ENCODE peak calls at places on chromosomes 16 and 17, in five cellular contexts. K is HEK293T, W is GM12878, P is H1, G is NT2/D1. F is an unnamed sample.

GRCh38 chr16:77594798-77595625 is 127.3 kb upstream of the NUDT7 start:
- DNase-seq in K (no peak), W (no peak), P (no peak), G (no peak), F (no peak)

GRCh38 chr17:39080416-39081179 is 70.8 kb downstream of the PLXDC1 start:
- DNase-seq in K (no peak), W (no peak), P (no peak), G (no peak), F (no peak)

GRCh38 chr17:49944451-49944850 is 24.5 kb upstream of the DLX4 start:
- DNase-seq in K (no peak), W (no peak), P (no peak), G (no peak), F (no peak)

GRCh38 chr16:15792563-15792971 is 64.3 kb downstream of the MYH11 start:
- DNase-seq in K (no peak), W (no peak), P (no peak), G (no peak), F (no peak)

GRCh38 chr17:61015966-61016365 is 338.3 kb downstream of the BCAS3 start:
- DNase-seq in K (no peak), W (no peak), P (no peak), G (no peak), F (no peak)

GRCh38 chr17:50904522-50905459 is 38.6 kb upstream of the TOB1 start:
- DNase-seq in K (no peak), W (no peak), P (peak), G (no peak), F (peak)

GRCh38 chr16:26963109-26963508 is 103.6 kb upstream of the C16orf82 start:
- DNase-seq in K (peak), W (no peak), P (peak), G (peak), F (peak)

GRCh38 chr16:88359008-88359407 is 23.8 kb upstream of the ZNF469 start:
- DNase-seq in K (no peak), W (no peak), P (no peak), G (no peak), F (no peak)

GRCh38 chr17:80292557-80292956 is 31.9 kb downstream of the RNF213 start:
- DNase-seq in K (no peak), W (no peak), P (no peak), G (no peak), F (no peak)

GRCh38 chr16:28012031-28012445 is 51.5 kb downstream of the GSG1L start:
- DNase-seq in K (no peak), W (no peak), P (no peak), G (no peak), F (no peak)

GRCh38 chr16:73000020-73000906 is 47.7 kb downstream of the ZFHX3 start:
- DNase-seq in K (no peak), W (no peak), P (no peak), G (no peak), F (peak)

GRCh38 chr17:20122236-20122879 is 113.2 kb downstream of the SPECC1 start:
- DNase-seq in K (no peak), W (no peak), P (no peak), G (no peak), F (no peak)

GRCh38 chr16:48365601-48366164 is 19.5 kb downstream of the SIAH1 start:
- DNase-seq in K (peak), W (no peak), P (peak), G (peak), F (peak)

GRCh38 chr17:78390241-78391050 is 12.0 kb downstream of the PGS1 start:
- DNase-seq in K (peak), W (no peak), P (no peak), G (no peak), F (no peak)

GRCh38 chr16:53309457-53309856 is 124.8 kb upstream of the RBL2 start:
- DNase-seq in K (no peak), W (no peak), P (no peak), G (no peak), F (no peak)

GRCh38 chr16:89116341-89117238 is 22.9 kb downstream of the ACSF3 start:
- DNase-seq in K (no peak), W (no peak), P (no peak), G (no peak), F (no peak)

GRCh38 chr17:82876602-82877391 is 37.0 kb upstream of the ZNF750 start:
- DNase-seq in K (peak), W (no peak), P (no peak), G (no peak), F (peak)

GRCh38 chr16:68083861-68084503 is 1.2 kb upstream of the NFATC3 start:
- DNase-seq in K (no peak), W (no peak), P (no peak), G (no peak), F (peak)

GRCh38 chr16:2584742-2585650 is 47.2 kb downstream of the PDPK1 start:
- DNase-seq in K (no peak), W (no peak), P (no peak), G (no peak), F (no peak)

GRCh38 chr17:39929657-39930407 is 2.3 kb downstream of the LRRC3C start:
- DNase-seq in K (no peak), W (no peak), P (no peak), G (no peak), F (peak)

GRCh38 chr17:72340836-72341235 is 220.0 kb downstream of the SOX9 start:
- DNase-seq in K (no peak), W (no peak), P (no peak), G (no peak), F (peak)

GRCh38 chr17:72343911-72344310 is 223.1 kb downstream of the SOX9 start:
- DNase-seq in K (no peak), W (no peak), P (no peak), G (no peak), F (no peak)

GRCh38 chr17:72344613-72345012 is 223.8 kb downstream of the SOX9 start:
- DNase-seq in K (no peak), W (no peak), P (no peak), G (no peak), F (no peak)

GRCh38 chr17:72342061-72342460 is 221.2 kb downstream of the SOX9 start:
- DNase-seq in K (no peak), W (no peak), P (no peak), G (no peak), F (no peak)

DNA sequence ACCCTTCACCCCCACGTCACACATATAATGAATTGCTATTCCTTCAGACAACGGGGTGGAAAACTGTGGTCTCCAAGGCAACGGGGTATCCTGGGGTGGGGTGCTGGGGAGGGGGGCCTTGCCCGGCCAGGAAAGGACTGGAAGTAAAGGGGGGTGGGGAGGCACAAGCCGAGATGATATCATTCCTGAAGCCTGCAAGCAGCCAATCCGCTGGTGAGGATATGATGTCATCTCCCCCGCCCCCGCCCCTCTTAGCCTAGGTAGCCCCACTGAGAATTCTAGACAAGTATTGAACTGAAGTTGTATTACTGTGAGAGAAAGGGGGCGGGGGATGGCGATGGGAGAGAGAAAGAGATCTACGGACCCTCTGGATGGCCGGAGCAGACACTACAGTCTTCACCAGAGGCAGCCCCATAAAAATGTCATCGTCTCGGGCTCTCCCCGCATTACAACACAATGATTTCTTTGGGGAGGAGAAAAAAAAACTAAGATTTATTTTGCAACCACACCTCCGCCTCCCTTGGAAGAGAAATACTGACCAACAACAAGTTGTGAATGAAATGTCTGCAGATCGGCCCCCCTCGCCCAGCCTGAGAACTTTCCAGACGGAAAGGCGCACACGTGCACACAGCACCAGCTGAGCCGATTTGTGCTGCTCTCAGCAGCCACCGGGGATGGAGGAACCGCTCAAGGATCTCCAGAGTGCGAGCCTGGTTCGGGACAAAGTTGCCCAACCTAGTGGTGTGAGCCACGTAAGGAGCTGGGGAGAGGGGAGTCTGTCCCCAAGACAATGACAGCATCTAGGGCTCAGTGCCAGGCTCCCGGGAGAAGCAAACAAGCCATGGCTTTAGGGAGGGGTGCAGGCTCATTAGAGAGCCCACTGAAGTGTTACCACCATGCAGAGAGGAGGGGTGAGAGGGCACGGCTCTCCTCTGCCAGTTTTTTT is 222.0 kb downstream of the SOX9 start:
- DNase-seq in K (no peak), W (no peak), P (no peak), G (no peak), F (no peak)
- TF ChIP-seq SUZ12 in K (no peak), W (no peak), P (no peak), G (no peak), F (no peak)

GRCh38 chr16:12262454-12263180 is 286.1 kb downstream of the SNX29 start:
- DNase-seq in K (no peak), W (no peak), P (no peak), G (no peak), F (peak)
- TF ChIP-seq SUZ12 in K (no peak), W (no peak), P (no peak), G (no peak), F (no peak)

GRCh38 chr17:74761419-74761818 is 13.0 kb downstream of the NHERF1 start:
- DNase-seq in K (no peak), W (no peak), P (no peak), G (no peak), F (no peak)

GRCh38 chr17:74759243-74759801 is 10.9 kb downstream of the NHERF1 start:
- DNase-seq in K (no peak), W (no peak), P (no peak), G (no peak), F (no peak)

GRCh38 chr17:74761931-74762330 is 13.5 kb downstream of the NHERF1 start:
- DNase-seq in K (no peak), W (no peak), P (no peak), G (no peak), F (no peak)

GRCh38 chr17:74759941-74760340 is 11.5 kb downstream of the NHERF1 start:
- DNase-seq in K (no peak), W (no peak), P (no peak), G (no peak), F (no peak)

GRCh38 chr17:74760404-74761105 is 12.1 kb downstream of the NHERF1 start:
- DNase-seq in K (no peak), W (no peak), P (no peak), G (no peak), F (no peak)
- TF ChIP-seq SUZ12 in K (no peak), W (no peak), P (no peak), G (no peak), F (no peak)

GRCh38 chr16:82651921-82652601 is 25.3 kb downstream of the CDH13 start:
- DNase-seq in K (no peak), W (peak), P (no peak), G (no peak), F (no peak)

GRCh38 chr16:82655315-82655714 is 28.5 kb downstream of the CDH13 start:
- DNase-seq in K (no peak), W (peak), P (no peak), G (no peak), F (no peak)

GRCh38 chr16:82655720-82656500 is 29.1 kb downstream of the CDH13 start:
- DNase-seq in K (no peak), W (no peak), P (no peak), G (no peak), F (no peak)

GRCh38 chr16:82652826-82653225 is 26.1 kb downstream of the CDH13 start:
- DNase-seq in K (no peak), W (no peak), P (no peak), G (no peak), F (no peak)

GRCh38 chr16:82653550-82654511 is 27.1 kb downstream of the CDH13 start:
- DNase-seq in K (no peak), W (peak), P (no peak), G (no peak), F (peak)
- TF ChIP-seq SUZ12 in K (no peak), W (no peak), P (no peak), G (no peak), F (no peak)

F was measured in HepG2.